ENCODE peak calls at places on chromosomes 7 and 10, in six cellular contexts. E is SK-N-SH, H is IMR-90, N is colonic mucosa, V is aorta, C is heart left ventricle. W is an unnamed sample.

GRCh38 chr10:12481956-12482355 is 132.6 kb downstream of the CAMK1D start:
- DNase-seq in E (no peak), H (no peak), N (no peak), V (peak; percentile 13), C (no peak), W (no peak)

GRCh38 chr7:26857534-26858228 is 6.7 kb downstream of the SKAP2 start:
- DNase-seq in E (peak; percentile 13), H (peak; percentile 67), N (peak; percentile 68), V (peak; percentile 75), C (no peak), W (peak; percentile 82)

GRCh38 chr7:52355059-52355458 is 680.4 kb upstream of the POM121L12 start:
- DNase-seq in E (no peak), H (no peak), N (no peak), V (no peak), C (no peak), W (no peak)

GRCh38 chr7:99739699-99740572 is 4.9 kb upstream of the CYP3A7 start:
- DNase-seq in E (no peak), H (no peak), N (no peak), V (no peak), C (no peak), W (no peak)

GRCh38 chr7:103989200-103989784 is at the start of gene RELN:
- DNase-seq in E (peak; percentile 85), H (peak; percentile 17), N (no peak), V (peak; percentile 73), C (no peak), W (peak; percentile 43)

GRCh38 chr10:91774571-91774970 is 23.7 kb upstream of the TNKS2 start:
- DNase-seq in E (no peak), H (no peak), N (no peak), V (no peak), C (no peak), W (no peak)

GRCh38 chr10:124604214-124605000 is 139.8 kb downstream of the FAM53B start:
- DNase-seq in E (peak; percentile 61), H (no peak), N (no peak), V (peak; percentile 48), C (no peak), W (peak; percentile 76)

GRCh38 chr10:86102031-86102430 is 264.6 kb downstream of the GRID1 start:
- DNase-seq in E (no peak), H (no peak), N (no peak), V (no peak), C (no peak), W (no peak)

GRCh38 chr7:20114463-20114862 is 102.7 kb downstream of the MACC1 start:
- DNase-seq in E (no peak), H (no peak), N (no peak), V (no peak), C (peak; percentile 7), W (no peak)

GRCh38 chr7:73976761-73977625 is 51.0 kb upstream of the ELN start:
- DNase-seq in E (peak; percentile 54), H (no peak), N (peak; percentile 16), V (peak; percentile 74), C (no peak), W (peak; percentile 65)

GRCh38 chr7:107372298-107372697 is 97.6 kb upstream of the GPR22 start:
- DNase-seq in E (no peak), H (peak; percentile 83), N (no peak), V (no peak), C (no peak), W (no peak)

GRCh38 chr7:55071411-55072188 is 52.8 kb downstream of the EGFR start:
- DNase-seq in E (no peak), H (no peak), N (no peak), V (no peak), C (no peak), W (no peak)

GRCh38 chr10:78473016-78473415 is 439.4 kb downstream of the RPS24 start:
- DNase-seq in E (peak; percentile 58), H (no peak), N (no peak), V (no peak), C (no peak), W (no peak)

GRCh38 chr10:4391683-4392082 is 434.3 kb upstream of the AKR1E2 start:
- DNase-seq in E (no peak), H (no peak), N (no peak), V (no peak), C (no peak), W (no peak)

GRCh38 chr7:139679731-139680594 is 97.8 kb downstream of the HIPK2 start:
- DNase-seq in E (no peak), H (peak; percentile 86), N (no peak), V (peak; percentile 82), C (no peak), W (peak; percentile 83)

GRCh38 chr7:130349911-130350782 is 5.5 kb downstream of the CPA5 start:
- DNase-seq in E (peak; percentile 25), H (peak; percentile 28), N (no peak), V (no peak), C (no peak), W (no peak)

GRCh38 chr10:58174831-58175230 is 92.9 kb downstream of the IPMK start:
- DNase-seq in E (no peak), H (no peak), N (peak; percentile 22), V (no peak), C (no peak), W (no peak)

GRCh38 chr7:114402866-114403635 is 11.6 kb upstream of the FOXP2 start:
- DNase-seq in E (no peak), H (no peak), N (no peak), V (no peak), C (no peak), W (no peak)

GRCh38 chr7:122329145-122329802 is 24.7 kb upstream of the FEZF1 start:
- DNase-seq in E (no peak), H (no peak), N (no peak), V (no peak), C (no peak), W (no peak)

GRCh38 chr7:140672382-140673062 is at the start of gene ADCK2:
- DNase-seq in E (peak; percentile 99), H (no peak), N (peak; percentile 81), V (peak; percentile 88), C (peak; percentile 56), W (peak; percentile 86)

GRCh38 chr10:84820596-84820995 is 492.2 kb downstream of the CCSER2 start:
- DNase-seq in E (no peak), H (no peak), N (no peak), V (no peak), C (no peak), W (no peak)

GRCh38 chr10:5443429-5443828 is 31.1 kb downstream of the NET1 start:
- DNase-seq in E (no peak), H (no peak), N (no peak), V (no peak), C (no peak), W (no peak)

GRCh38 chr7:105829681-105830322 is 46.6 kb downstream of the ATXN7L1 start:
- DNase-seq in E (no peak), H (peak; percentile 68), N (no peak), V (no peak), C (no peak), W (no peak)

GRCh38 chr7:64555046-64555445 is 7.8 kb downstream of the ZNF680 start:
- DNase-seq in E (no peak), H (no peak), N (no peak), V (no peak), C (no peak), W (no peak)

GRCh38 chr10:119932631-119933030 is 40.1 kb downstream of the SEC23IP start:
- DNase-seq in E (no peak), H (no peak), N (no peak), V (no peak), C (no peak), W (no peak)

GRCh38 chr10:44385726-44386438 is 985 bp upstream of the CXCL12 start:
- DNase-seq in E (peak; percentile 47), H (no peak), N (no peak), V (peak; percentile 79), C (no peak), W (peak; percentile 83)
- H3K27ac ChIP-seq in E (no peak overlapping the region), H (no peak overlapping the region), N (no peak overlapping the region), V (no peak overlapping the region), C (no peak overlapping the region), W (peak overlapping the region; percentile 71)

DNA sequence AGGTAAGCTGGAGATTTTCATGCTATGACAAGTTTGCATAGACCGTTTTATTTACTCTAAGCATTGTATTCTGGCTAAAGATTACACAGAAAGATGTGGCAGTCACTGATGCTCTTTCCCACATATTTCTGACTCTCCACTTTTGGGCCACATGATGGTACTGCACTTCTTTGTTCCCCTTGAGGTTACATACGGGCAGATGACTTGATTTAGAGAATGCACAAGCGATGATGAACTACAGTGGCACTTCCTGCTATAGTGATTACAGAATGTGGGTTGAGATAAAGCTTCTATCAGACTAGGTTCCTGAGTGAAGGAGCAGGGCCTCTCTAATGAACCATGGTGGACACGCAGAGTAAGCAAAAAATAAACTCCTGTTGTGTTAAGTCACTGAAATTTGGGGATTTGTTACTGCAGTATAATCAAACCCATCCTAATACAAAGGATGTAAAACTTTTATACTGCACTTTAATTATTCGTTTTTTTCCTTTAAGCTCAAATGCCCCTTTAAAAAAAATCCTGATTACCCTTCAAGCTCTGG is 177.9 kb downstream of the TAX1BP1 start:
- DNase-seq in E (no peak), H (peak; percentile 83), N (no peak), V (no peak), C (no peak), W (no peak)
- H3K27ac ChIP-seq in E (no peak overlapping the region), H (no peak overlapping the region), N (no peak overlapping the region), V (no peak overlapping the region), C (no peak overlapping the region), W (no peak overlapping the region)

DNA sequence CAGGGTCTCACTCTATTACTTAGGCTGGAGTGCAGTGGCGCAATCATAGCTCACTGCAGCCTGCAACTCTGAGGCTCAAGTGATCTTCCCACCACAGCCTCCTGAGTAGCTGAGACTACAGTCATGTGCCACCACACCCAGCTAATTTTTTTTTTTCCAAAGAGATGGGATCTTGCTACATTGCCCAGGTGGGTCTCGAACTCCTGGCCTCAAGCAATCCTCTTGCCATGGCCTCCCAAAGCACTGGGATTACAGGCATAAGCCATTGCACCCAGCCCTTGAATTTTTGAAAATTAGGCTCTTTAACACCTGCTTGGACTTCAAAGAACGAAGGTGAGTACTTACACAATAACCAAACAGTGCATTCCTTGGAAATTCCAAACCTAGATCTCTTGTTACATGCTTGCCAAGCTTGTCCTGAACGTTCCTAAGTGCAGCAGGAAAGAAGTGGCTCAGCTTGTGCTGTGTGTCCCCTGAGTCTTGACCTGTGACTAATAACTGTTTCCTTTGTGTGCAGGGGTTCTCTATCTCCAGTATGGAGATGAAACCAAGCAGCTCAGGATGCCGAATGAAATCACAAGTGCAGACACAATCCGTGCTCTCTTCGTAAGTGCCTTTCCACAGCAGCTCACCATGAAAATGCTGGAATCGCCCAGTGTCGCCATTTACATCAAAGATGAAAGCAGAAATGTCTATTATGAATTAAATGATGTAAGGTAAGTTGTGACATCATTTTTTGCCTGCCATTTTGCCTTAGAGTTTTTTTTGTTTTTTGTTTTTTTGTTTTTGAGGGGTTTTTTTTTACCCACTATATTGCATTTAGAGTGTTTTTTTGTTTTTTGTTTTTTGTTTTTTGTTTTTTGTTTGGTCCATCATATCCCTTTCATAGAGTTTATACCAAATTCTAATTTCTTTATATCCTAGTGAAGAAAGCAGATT is 223.8 kb downstream of the KIAA1217 start:
- DNase-seq in E (no peak), H (peak; percentile 24), N (no peak), V (no peak), C (no peak), W (no peak)
- H3K27ac ChIP-seq in E (no peak overlapping the region), H (no peak overlapping the region), N (no peak overlapping the region), V (no peak overlapping the region), C (no peak overlapping the region), W (no peak overlapping the region)

DNA sequence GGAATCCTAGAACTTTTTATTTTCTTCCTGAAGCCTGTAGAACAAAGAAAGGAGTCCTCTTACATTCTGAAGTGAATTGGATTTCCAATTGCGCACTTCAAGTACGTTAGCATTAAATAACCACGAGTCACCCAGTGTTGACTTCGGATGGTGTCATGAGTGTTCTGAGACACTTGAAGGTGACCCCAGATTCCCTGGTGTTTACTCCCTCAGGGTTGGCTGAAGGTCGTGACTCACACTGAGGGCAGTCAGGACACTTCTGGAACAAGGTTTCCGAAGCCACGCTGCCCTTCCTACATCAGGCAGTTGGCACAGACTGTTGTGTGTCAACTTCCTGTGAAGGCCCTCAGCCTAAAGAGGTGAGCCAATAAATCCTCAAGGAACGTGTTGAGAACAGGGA is 186.6 kb upstream of the CELF2 start:
- DNase-seq in E (no peak), H (peak; percentile 91), N (no peak), V (peak; percentile 84), C (no peak), W (no peak)
- H3K27ac ChIP-seq in E (no peak overlapping the region), H (peak overlapping the region; percentile 55), N (no peak overlapping the region), V (peak overlapping the region; percentile 72), C (peak overlapping the region; percentile 19), W (no peak overlapping the region)

W was measured in kidney.